ENCODE peak calls at places on chromosomes 12 and 14, in eight cellular contexts. R is activated B cell treated with CpG ODN at 0.5 μM for 24 hours, I is tibial artery, J is foreskin fibroblast, G is neural crest cell, E is BJ, Y is WTC11, V is fibroblast of the aortic adventitia. A is an unnamed sample.

GRCh38 chr12:1531654-1532366 is 62.6 kb downstream of the FBXL14 start:
- DNase-seq in Y (no peak), E (no peak), G (no peak), I (peak), V (no peak), R (no peak), J (no peak), A (no peak)

GRCh38 chr12:57883700-57884099 is 37.2 kb upstream of the CTDSP2 start:
- DNase-seq in V (no peak), Y (no peak), R (no peak), J (no peak), G (no peak), E (no peak), I (no peak), A (no peak)

GRCh38 chr12:65634626-65635331 is 189.5 kb upstream of the HMGA2 start:
- DNase-seq in E (peak), V (peak), Y (no peak), R (no peak), J (peak), G (no peak), I (no peak), A (no peak)

GRCh38 chr12:116539361-116539771 is 19.8 kb upstream of the MAP1LC3B2 start:
- DNase-seq in I (peak), E (no peak), G (no peak), R (no peak), Y (no peak), J (no peak), V (peak), A (no peak)

GRCh38 chr14:91714805-91715204 is 17.1 kb downstream of the CATSPERB start:
- DNase-seq in E (no peak), Y (peak), G (no peak), V (no peak), I (no peak), J (no peak), R (no peak), A (no peak)

GRCh38 chr14:39434401-39434800 is 2.2 kb upstream of the FBXO33 start:
- DNase-seq in E (no peak), R (no peak), V (no peak), Y (no peak), J (no peak), I (no peak), G (no peak), A (no peak)

GRCh38 chr12:29591140-29592020 is 93.9 kb upstream of the OVCH1 start:
- DNase-seq in E (no peak), R (no peak), G (peak), Y (peak), J (peak), I (no peak), V (peak), A (no peak)

GRCh38 chr12:101597164-101597563 is 2.4 kb downstream of the MYBPC1 start:
- DNase-seq in R (no peak), Y (no peak), V (no peak), J (no peak), E (no peak), I (no peak), G (no peak), A (no peak)

GRCh38 chr12:118354903-118355302 is 17.8 kb downstream of the TAOK3 start:
- DNase-seq in Y (no peak), E (no peak), G (no peak), J (no peak), R (no peak), I (no peak), V (no peak), A (no peak)

GRCh38 chr14:81392052-81392451 is 8.1 kb downstream of the STON2 start:
- DNase-seq in R (no peak), G (no peak), V (no peak), Y (no peak), J (no peak), E (no peak), I (no peak), A (no peak)

GRCh38 chr12:8784464-8784863 is 38.0 kb upstream of the A2ML1 start:
- DNase-seq in I (no peak), Y (no peak), G (no peak), V (no peak), E (no peak), R (no peak), J (no peak), A (no peak)

GRCh38 chr12:42003031-42003430 is 141.6 kb downstream of the GXYLT1 start:
- DNase-seq in G (no peak), J (no peak), V (no peak), I (no peak), E (no peak), Y (no peak), R (no peak), A (no peak)

GRCh38 chr14:81415781-81416180 is 15.7 kb upstream of the STON2 start:
- DNase-seq in J (no peak), Y (no peak), G (no peak), V (no peak), E (no peak), I (no peak), R (no peak), A (no peak)

GRCh38 chr14:103562135-103562384 is 397 bp downstream of the BAG5 start:
- DNase-seq in Y (no peak), V (peak), G (no peak), J (peak), E (no peak), I (peak), R (no peak), A (no peak)

GRCh38 chr14:50335989-50336391 is 23.9 kb downstream of the DMAC2L start:
- DNase-seq in E (no peak), G (peak), I (no peak), J (peak), Y (no peak), R (no peak), V (no peak), A (no peak)

GRCh38 chr12:105803292-105803691 is 335.5 kb downstream of the NUAK1 start:
- DNase-seq in V (no peak), J (no peak), Y (no peak), E (no peak), R (no peak), I (no peak), G (no peak), A (no peak)

GRCh38 chr12:102342281-102343006 is 137.9 kb downstream of the IGF1 start:
- DNase-seq in I (no peak), J (no peak), R (no peak), E (no peak), G (no peak), Y (no peak), V (no peak), A (no peak)

GRCh38 chr14:68748691-68749090 is 44.2 kb downstream of the ZFP36L1 start:
- DNase-seq in J (no peak), R (no peak), Y (no peak), V (no peak), I (no peak), E (no peak), G (no peak), A (no peak)

GRCh38 chr12:11839093-11839641 is 189.7 kb downstream of the ETV6 start:
- DNase-seq in E (no peak), Y (no peak), J (no peak), V (peak), G (no peak), I (no peak), R (no peak), A (no peak)

GRCh38 chr14:63039800-63040380 is 5.4 kb downstream of the KCNH5 start:
- DNase-seq in E (peak), Y (no peak), I (no peak), R (no peak), J (peak), G (no peak), V (peak), A (no peak)

GRCh38 chr14:101200650-101201516 is 297.4 kb upstream of the RTL1 start:
- DNase-seq in I (no peak), E (no peak), J (no peak), G (no peak), Y (no peak), R (no peak), V (no peak), A (peak)

GRCh38 chr12:65858831-65859230 is 34.5 kb downstream of the HMGA2 start:
- DNase-seq in Y (no peak), G (no peak), V (no peak), J (peak), I (no peak), E (no peak), R (no peak), A (no peak)

GRCh38 chr14:33229269-33229924 is 290.7 kb downstream of the NPAS3 start:
- DNase-seq in E (no peak), V (no peak), I (no peak), G (no peak), Y (no peak), J (no peak), R (no peak), A (no peak)

GRCh38 chr14:56004807-56005579 is 113.2 kb upstream of the PELI2 start:
- DNase-seq in Y (no peak), G (no peak), J (peak), E (peak), V (peak), R (no peak), I (no peak), A (no peak)

GRCh38 chr12:120138366-120138765 is 21.8 kb upstream of the RAB35 start:
- DNase-seq in Y (no peak), J (no peak), I (no peak), E (no peak), G (no peak), R (no peak), V (no peak), A (no peak)

GRCh38 chr12:94504386-94504785 is 44.7 kb upstream of the CEP83 start:
- DNase-seq in V (no peak), E (no peak), Y (no peak), R (no peak), J (no peak), G (no peak), I (no peak), A (no peak)

GRCh38 chr14:90900712-90901111 is 84.5 kb upstream of the TTC7B start:
- DNase-seq in R (no peak), J (no peak), E (no peak), I (no peak), Y (no peak), V (peak), G (no peak), A (no peak)

GRCh38 chr14:64878775-64879634 is 702 bp downstream of the SPTB start:
- DNase-seq in E (no peak), Y (peak), J (no peak), V (no peak), R (peak), I (no peak), G (no peak), A (no peak)

GRCh38 chr14:54427914-54428313 is 13.3 kb downstream of the CNIH1 start:
- DNase-seq in I (no peak), J (no peak), G (no peak), R (no peak), V (no peak), E (no peak), Y (no peak), A (no peak)

GRCh38 chr12:6695313-6696045 is 5.1 kb downstream of the PIANP start:
- DNase-seq in V (no peak), E (no peak), R (no peak), Y (no peak), J (no peak), G (no peak), I (no peak), A (no peak)

GRCh38 chr12:52370906-52371608 is 3.8 kb upstream of the KRT85 start:
- DNase-seq in V (peak), R (no peak), I (peak), Y (no peak), G (no peak), J (peak), E (peak), A (no peak)

GRCh38 chr14:52006361-52006760 is 17.0 kb downstream of the RTRAF start:
- DNase-seq in I (no peak), G (no peak), V (no peak), R (no peak), E (no peak), J (no peak), Y (no peak), A (no peak)
- TF ChIP-seq CTCF in I (no peak), G (no peak), V (no peak), R (no peak), E (no peak), J (no peak), Y (no peak), A (no peak)

GRCh38 chr12:47817272-47818006 is 2.3 kb downstream of the HDAC7 start:
- DNase-seq in E (no peak), G (no peak), V (no peak), Y (no peak), I (no peak), J (no peak), R (no peak), A (peak)
- TF ChIP-seq CTCF in E (peak), G (no peak), V (peak), Y (no peak), I (peak), J (peak), R (no peak), A (peak)

GRCh38 chr14:106530423-106531107 is 1004.2 kb downstream of the TMEM121 start:
- DNase-seq in E (no peak), J (no peak), R (peak), G (no peak), V (no peak), I (no peak), Y (no peak), A (no peak)
- TF ChIP-seq CTCF in E (peak), J (no peak), R (no peak), G (no peak), V (no peak), I (no peak), Y (no peak), A (no peak)

DNA sequence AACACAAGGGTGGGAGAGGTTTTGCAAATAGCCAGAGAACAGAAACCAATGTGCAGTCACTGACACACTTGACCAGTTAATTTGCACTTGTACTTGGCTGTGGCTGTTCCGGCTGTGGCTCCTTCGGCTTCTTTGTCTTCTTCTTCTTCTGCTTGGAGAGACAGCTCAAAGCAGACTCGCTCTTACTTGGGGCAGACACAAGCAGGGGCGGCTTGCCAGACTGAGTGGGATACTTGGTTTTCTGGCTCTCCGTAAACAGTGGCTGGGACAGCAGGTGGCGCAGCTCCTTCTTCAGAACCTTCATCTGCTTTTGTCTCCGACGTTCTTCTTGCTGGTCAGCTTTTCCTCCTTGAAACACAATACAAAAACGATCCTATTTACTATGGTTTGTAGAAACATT is 25.0 kb downstream of the OTUB2 start:
- DNase-seq in Y (peak), E (no peak), R (no peak), J (peak), G (no peak), V (peak), I (peak), A (no peak)
- TF ChIP-seq CTCF in Y (no peak), E (peak), R (no peak), J (peak), G (peak), V (peak), I (no peak), A (peak)

GRCh38 chr14:104593241-104593701 is 11.3 kb downstream of the TMEM179 start:
- DNase-seq in R (no peak), I (no peak), J (no peak), E (no peak), Y (no peak), V (no peak), G (no peak), A (peak)
- TF ChIP-seq CTCF in R (no peak), I (no peak), J (no peak), E (no peak), Y (no peak), V (no peak), G (no peak), A (no peak)

DNA sequence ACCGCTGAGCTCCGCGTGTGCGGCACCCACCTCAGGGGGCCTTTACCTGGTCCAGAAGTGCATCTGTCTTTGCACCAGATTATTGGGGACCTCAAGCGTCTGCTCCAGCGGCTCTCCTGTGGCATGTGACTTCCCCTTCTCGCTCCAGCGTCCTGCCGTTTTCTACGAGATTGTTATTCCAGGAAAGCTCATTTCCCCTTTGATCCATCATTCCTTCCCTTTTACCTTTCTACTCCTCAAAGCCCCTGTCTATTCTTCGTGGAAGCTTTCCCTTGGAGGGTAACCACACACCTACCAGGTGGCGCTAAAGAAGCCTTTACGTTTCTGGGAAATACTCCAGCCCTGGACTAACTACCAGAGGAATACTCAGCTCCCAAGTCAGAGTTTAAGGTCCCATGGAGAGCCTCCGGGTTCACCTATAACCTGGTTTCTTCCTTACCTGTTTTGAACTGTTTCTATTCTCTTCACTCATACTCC is 1.5 kb downstream of the FKBP4 start:
- DNase-seq in Y (no peak), E (no peak), R (no peak), J (no peak), V (no peak), I (no peak), G (no peak), A (no peak)
- TF ChIP-seq CTCF in Y (no peak), E (no peak), R (no peak), J (no peak), V (no peak), I (no peak), G (no peak), A (peak)